ENCODE peak calls at places on chromosomes 11 and 22, in six cellular contexts. J is upper lobe of right lung; U is CD8-positive, alpha-beta T cell; S is prostate gland; Q is left lung; A is IMR-90. B is an unnamed sample.

GRCh38 chr11:71496421-71496820 is 30.6 kb upstream of the KRTAP5-7 start:
- DNase-seq in U (no peak), J (no peak), A (no peak), Q (no peak), S (no peak), B (no peak)

GRCh38 chr11:83187463-83187862 is 6.0 kb upstream of the ANKRD42 start:
- DNase-seq in Q (no peak), J (no peak), A (no peak), S (no peak), U (no peak), B (no peak)

GRCh38 chr11:101862410-101863233 is 52.2 kb upstream of the CEP126 start:
- DNase-seq in Q (no peak), A (peak), U (no peak), S (no peak), J (no peak), B (no peak)

GRCh38 chr11:73177380-73178091 is 35.4 kb upstream of the FCHSD2 start:
- DNase-seq in S (no peak), J (no peak), U (no peak), A (no peak), Q (peak), B (no peak)

GRCh38 chr22:24181996-24182560 is 791 bp downstream of the SUSD2 start:
- DNase-seq in S (no peak), A (no peak), J (no peak), Q (no peak), U (no peak), B (no peak)

GRCh38 chr11:47915407-47916137 is 64.8 kb upstream of the PTPRJ start:
- DNase-seq in U (no peak), A (no peak), J (no peak), Q (no peak), S (no peak), B (no peak)

GRCh38 chr11:20963596-20963995 is 294.2 kb downstream of the NELL1 start:
- DNase-seq in Q (no peak), J (no peak), U (no peak), A (no peak), S (no peak), B (no peak)

GRCh38 chr11:65083134-65083833 is 556 bp downstream of the CDCA5 start:
- DNase-seq in U (no peak), J (no peak), A (no peak), S (no peak), Q (no peak), B (no peak)

GRCh38 chr11:125346565-125347260 is 149.4 kb downstream of the FEZ1 start:
- DNase-seq in S (no peak), A (no peak), Q (no peak), J (peak), U (no peak), B (no peak)

GRCh38 chr11:130765369-130765768 is 150.9 kb downstream of the SNX19 start:
- DNase-seq in U (no peak), S (no peak), A (no peak), Q (no peak), J (no peak), B (no peak)

GRCh38 chr11:58905716-58906547 is 33.4 kb upstream of the GLYATL1 start:
- DNase-seq in S (peak), J (no peak), U (no peak), A (peak), Q (no peak), B (no peak)

GRCh38 chr11:43931717-43932039 is 10.8 kb upstream of the C11orf96 start:
- DNase-seq in J (no peak), Q (no peak), A (no peak), U (no peak), S (no peak), B (no peak)

GRCh38 chr11:110362916-110363574 is 66.6 kb upstream of the RDX start:
- DNase-seq in U (no peak), A (no peak), Q (no peak), S (no peak), J (no peak), B (no peak)

GRCh38 chr11:120182790-120183491 is 27.9 kb upstream of the OAF start:
- DNase-seq in J (peak), U (no peak), S (no peak), Q (peak), A (no peak), B (no peak)

GRCh38 chr11:31714840-31715239 is 96.3 kb downstream of the PAX6 start:
- DNase-seq in Q (no peak), J (no peak), S (no peak), U (no peak), A (no peak), B (no peak)

GRCh38 chr11:23406131-23406819 is 546.0 kb upstream of the CCDC179 start:
- DNase-seq in A (no peak), Q (no peak), J (no peak), S (no peak), U (no peak), B (no peak)
- TF ChIP-seq CTCF in A (no peak), Q (no peak), J (no peak), S (no peak), U (no peak), B (no peak)

GRCh38 chr11:11209967-11210366 is 143.1 kb downstream of the CSNK2A3 start:
- DNase-seq in Q (no peak), S (no peak), U (no peak), A (no peak), J (no peak), B (no peak)

GRCh38 chr11:11206457-11206856 is 146.6 kb downstream of the CSNK2A3 start:
- DNase-seq in U (no peak), A (no peak), Q (no peak), J (no peak), S (no peak), B (no peak)

GRCh38 chr11:11211186-11211585 is 141.9 kb downstream of the CSNK2A3 start:
- DNase-seq in Q (no peak), S (peak), A (no peak), J (no peak), U (no peak), B (no peak)

GRCh38 chr11:11208994-11209393 is 144.1 kb downstream of the CSNK2A3 start:
- DNase-seq in A (no peak), Q (no peak), J (no peak), U (no peak), S (no peak), B (no peak)

DNA sequence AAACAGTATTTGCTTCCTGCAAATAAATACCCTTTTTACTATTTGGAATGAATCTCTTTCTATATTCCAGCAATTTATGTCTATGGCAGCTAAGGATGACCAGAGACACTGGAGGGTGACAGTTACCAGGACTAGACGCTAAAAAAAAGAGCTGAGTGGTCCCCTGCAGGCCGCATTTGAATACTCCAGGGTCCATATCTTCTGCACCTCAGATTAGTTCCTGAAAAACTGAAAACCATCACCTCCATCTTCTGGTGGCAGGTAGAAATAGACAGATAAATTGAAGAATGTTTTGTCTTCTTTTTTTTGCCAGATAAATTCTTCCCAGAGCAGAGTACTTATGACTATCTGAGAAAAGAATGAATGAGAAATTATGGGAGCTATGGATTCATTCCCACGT is 145.6 kb downstream of the CSNK2A3 start:
- DNase-seq in J (no peak), U (no peak), S (no peak), Q (no peak), A (no peak), B (no peak)
- TF ChIP-seq CTCF in J (no peak), U (no peak), S (no peak), Q (no peak), A (no peak), B (no peak)

GRCh38 chr11:85867751-85868150 is 12.6 kb downstream of the CCDC83 start:
- DNase-seq in U (no peak), Q (no peak), S (no peak), A (peak), J (no peak), B (no peak)
- TF ChIP-seq CTCF in U (no peak), Q (no peak), S (no peak), A (no peak), J (no peak), B (no peak)

DNA sequence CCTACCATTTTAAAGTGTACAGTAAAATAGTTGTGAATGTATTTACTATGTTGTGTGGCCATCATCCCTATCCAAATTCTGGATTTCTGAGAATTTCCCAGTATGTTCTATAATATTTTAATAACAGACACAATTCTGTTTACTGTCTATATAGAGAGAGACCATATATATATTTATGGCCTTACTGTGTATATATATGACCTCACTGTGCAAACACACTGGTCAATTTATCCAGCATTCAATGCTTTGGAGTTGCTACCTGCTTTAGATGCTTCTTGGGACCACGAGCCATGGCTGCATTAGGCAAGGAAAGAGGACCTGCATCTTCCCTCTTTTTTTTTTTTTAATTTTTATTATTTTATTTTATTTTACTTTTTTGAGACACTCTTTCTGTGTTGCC is 40.2 kb downstream of the SWAP70 start:
- DNase-seq in S (no peak), J (no peak), A (no peak), Q (no peak), U (no peak), B (no peak)
- TF ChIP-seq CTCF in S (no peak), J (no peak), A (no peak), Q (no peak), U (no peak), B (no peak)

GRCh38 chr22:42902875-42903510 is 45.9 kb upstream of the ARFGAP3 start:
- DNase-seq in J (no peak), Q (no peak), A (peak), U (no peak), S (no peak), B (no peak)
- TF ChIP-seq CTCF in J (no peak), Q (no peak), A (peak), U (no peak), S (no peak), B (no peak)

DNA sequence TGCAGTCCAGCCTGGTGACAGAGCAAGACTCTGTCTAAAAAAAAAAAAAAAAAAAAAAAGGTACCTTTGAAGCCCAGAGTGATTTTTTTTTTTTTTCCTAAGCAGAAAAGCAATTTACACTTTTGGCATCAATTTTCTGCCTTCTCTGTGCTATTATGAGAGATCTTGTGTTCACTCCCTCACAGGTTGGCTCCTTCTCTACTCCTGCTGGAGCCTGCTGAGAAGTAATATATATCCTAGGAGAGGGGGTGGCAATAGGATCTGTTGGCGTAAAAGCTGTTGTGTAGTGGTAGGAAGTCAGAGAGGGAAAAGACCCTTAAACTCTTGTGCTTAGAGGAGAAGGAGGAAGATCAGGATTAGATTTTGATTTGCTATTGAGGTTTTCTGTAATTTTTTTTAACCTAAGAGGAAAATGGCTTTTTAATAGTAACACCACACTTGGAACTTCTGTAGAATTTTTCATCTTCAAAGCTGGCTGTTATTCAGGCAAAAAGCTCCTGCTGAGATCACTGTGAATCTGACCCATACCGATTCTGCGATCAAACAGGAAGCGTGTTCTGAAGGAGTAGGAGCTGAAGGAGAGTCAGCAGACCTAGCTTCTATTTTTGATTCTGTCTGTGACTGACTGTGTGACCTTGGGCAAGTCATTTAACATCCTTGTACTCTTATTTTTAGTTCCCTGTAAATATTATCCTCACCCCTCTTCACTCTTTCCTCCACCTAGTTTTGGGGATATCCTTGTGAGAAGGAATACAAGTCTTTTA is 77.7 kb downstream of the TRIM44 start:
- DNase-seq in J (no peak), S (no peak), A (no peak), Q (no peak), U (no peak), B (no peak)
- TF ChIP-seq CTCF in J (no peak), S (no peak), A (no peak), Q (no peak), U (no peak), B (no peak)